ENCODE peak calls at places on chromosomes 7 and 10, in nine cellular contexts. A is sigmoid colon, F is HCT116, H is transverse colon, T is K562, Y is stomach, Q is GM12891, X is esophagus muscularis mucosa, R is GM12892. V is an unnamed sample.

GRCh38 chr10:47282005-47282656 is 17.9 kb upstream of the GDF10 start:
- DNase-seq in Q (no peak), A (no peak), T (no peak), R (no peak), X (no peak), H (no peak), Y (no peak), F (no peak), V (no peak)

GRCh38 chr10:97207131-97207530 is 21.4 kb upstream of the SLIT1 start:
- DNase-seq in T (no peak), Y (no peak), F (no peak), R (no peak), Q (no peak), X (no peak), A (no peak), H (no peak), V (no peak)

GRCh38 chr7:24827589-24827988 is 70.3 kb upstream of the GSDME start:
- DNase-seq in R (no peak), F (no peak), T (no peak), X (no peak), H (no peak), A (no peak), Q (no peak), Y (no peak), V (no peak)

GRCh38 chr10:91220954-91221696 is 662 bp downstream of the PCGF5 start:
- DNase-seq in H (peak), A (peak), R (no peak), Q (no peak), F (no peak), Y (peak), X (no peak), T (peak), V (peak)

GRCh38 chr7:11127112-11127785 is 153.6 kb downstream of the PHF14 start:
- DNase-seq in Q (no peak), A (no peak), F (no peak), H (no peak), Y (no peak), T (no peak), R (no peak), X (no peak), V (no peak)

GRCh38 chr7:13851756-13852155 is 137.7 kb downstream of the ETV1 start:
- DNase-seq in T (no peak), Q (no peak), F (no peak), H (no peak), Y (no peak), A (no peak), R (no peak), X (no peak), V (no peak)

GRCh38 chr10:131573256-131574215 is 262.0 kb upstream of the TCERG1L start:
- DNase-seq in R (no peak), H (no peak), Y (peak), A (no peak), F (no peak), X (no peak), T (no peak), Q (no peak), V (no peak)

GRCh38 chr7:2440608-2441245 is 35.5 kb downstream of the GRIFIN start:
- DNase-seq in Y (peak), F (no peak), T (no peak), H (no peak), R (no peak), X (no peak), Q (no peak), A (no peak), V (no peak)

GRCh38 chr10:92969151-92969550 is 91.4 kb upstream of the CYP26C1 start:
- DNase-seq in A (no peak), X (no peak), R (no peak), H (no peak), T (no peak), Y (no peak), Q (no peak), F (no peak), V (no peak)

GRCh38 chr10:24262929-24263653 is 54.2 kb downstream of the KIAA1217 start:
- DNase-seq in Q (no peak), A (no peak), H (no peak), F (no peak), T (no peak), R (no peak), Y (no peak), X (no peak), V (no peak)

DNA sequence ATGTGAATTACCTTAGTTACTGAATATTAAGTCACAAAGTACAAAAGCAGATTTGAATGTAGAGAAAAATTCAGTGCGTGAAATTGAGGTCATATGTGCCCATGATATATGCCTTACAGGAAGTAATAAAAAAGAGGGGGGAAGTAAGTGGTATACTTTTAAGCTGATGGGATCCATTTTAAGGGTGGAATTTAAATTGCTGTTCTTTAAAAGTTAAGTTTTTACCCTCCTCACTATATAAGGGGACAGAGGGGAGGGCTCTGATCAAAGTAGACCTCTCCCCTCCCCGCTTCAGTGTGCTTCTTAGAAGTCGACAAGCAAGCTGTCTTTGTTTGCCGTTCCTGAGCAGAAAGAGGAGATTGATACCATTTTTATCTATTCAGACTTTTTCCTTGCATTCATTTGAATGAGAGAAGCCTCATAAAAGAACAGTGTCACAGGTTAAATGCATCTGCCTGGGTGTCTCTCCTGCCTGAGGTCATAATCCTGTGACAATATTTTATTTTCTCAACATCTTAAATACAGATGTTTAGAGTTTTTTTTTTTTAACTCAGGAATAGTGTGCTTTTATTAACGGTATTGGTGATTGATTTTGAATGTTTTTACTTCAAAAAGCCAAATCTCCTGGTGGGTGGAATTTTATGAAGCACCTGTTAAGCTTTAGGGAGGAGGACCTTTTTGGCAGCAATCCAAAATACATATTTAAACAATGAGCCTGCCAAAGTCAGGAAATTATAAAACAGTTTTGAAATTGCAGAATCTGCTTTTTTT is 141.6 kb downstream of the KAT6B start:
- DNase-seq in T (no peak), Q (no peak), A (no peak), F (no peak), X (no peak), R (no peak), Y (no peak), H (no peak), V (no peak)
- TF ChIP-seq POLR2AphosphoS5 in T (no peak), Q (no peak), A (no peak), F (no peak), X (no peak), R (no peak), Y (no peak), H (no peak), V (no peak)

DNA sequence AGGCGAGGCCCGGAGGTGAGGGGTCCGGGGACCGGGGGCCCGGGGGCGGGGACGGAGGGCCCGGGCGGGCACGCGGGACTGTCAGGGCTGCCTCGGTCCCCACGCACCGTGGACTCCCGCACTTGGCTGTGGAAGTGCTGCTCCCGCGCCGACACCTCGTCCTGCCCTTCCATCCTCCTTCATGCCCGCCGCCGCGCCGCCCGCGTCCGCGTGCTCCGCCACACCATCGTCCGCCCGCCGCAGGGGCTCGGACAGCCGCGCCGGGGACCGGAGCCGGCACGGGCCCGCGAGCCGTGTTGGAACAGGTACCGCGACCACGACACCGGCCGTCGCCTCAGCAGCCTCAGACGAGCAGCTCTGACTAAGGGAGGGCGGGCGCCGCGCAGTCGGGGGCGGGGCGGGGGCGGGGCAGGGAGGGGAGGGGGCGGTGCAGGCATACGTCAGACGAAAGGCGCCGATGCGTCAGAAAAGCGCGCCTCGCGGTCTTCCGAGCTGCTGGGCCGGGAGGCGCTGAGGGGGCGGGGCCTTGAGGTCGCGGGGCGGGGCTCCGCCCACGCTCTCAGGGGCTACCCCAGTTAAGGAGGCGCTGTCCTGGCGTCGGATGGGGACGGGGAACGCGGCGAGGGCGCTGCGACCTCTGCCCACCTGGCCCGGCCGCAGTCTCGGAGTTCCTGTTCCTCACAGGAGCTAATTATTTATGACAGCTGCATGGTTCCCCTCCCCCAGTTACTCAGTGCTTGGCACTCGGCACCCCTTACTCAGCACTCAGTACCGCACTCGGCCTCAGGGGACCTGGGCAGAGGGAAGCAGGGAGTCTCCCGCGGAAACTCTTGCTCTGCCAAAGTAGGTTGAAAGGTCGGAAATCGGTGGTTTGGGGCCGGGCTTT is at the start of gene LMBR1:
- DNase-seq in R (peak), F (peak), A (peak), Y (peak), Q (peak), X (peak), T (peak), H (peak), V (peak)
- TF ChIP-seq POLR2A in R (peak), F (peak), A (peak), Y (no peak), Q (peak), X (peak), T (peak), H (peak), V (peak)

GRCh38 chr7:51132661-51133060 is 183.9 kb downstream of the COBL start:
- DNase-seq in Y (no peak), A (no peak), T (no peak), Q (no peak), F (no peak), H (no peak), R (no peak), X (peak), V (no peak)
- TF ChIP-seq POLR2AphosphoS5 in Y (no peak), A (no peak), T (no peak), Q (no peak), F (no peak), H (no peak), R (no peak), X (no peak), V (no peak)

GRCh38 chr7:100568936-100569844 is 4.5 kb downstream of the SAP25 start:
- DNase-seq in Y (peak), Q (no peak), T (peak), H (peak), R (peak), F (no peak), A (peak), X (no peak), V (no peak)
- TF ChIP-seq POLR2A in Y (no peak), Q (peak), T (peak), H (no peak), R (no peak), F (no peak), A (no peak), X (no peak), V (no peak)

GRCh38 chr10:4825868-4826787 is at the start of gene AKR1E2:
- DNase-seq in H (peak), F (peak), Q (no peak), A (peak), X (peak), R (peak), Y (peak), T (peak), V (peak)
- TF ChIP-seq POLR2AphosphoS5 in H (peak), F (no peak), Q (no peak), A (peak), X (peak), R (no peak), Y (peak), T (peak), V (no peak)

V was measured in suprapubic skin.